ENCODE peak calls at places on chromosomes 12 and 14, in four cellular contexts. T, W, Q and K are unnamed samples. For H3K27me3, the result is how much of the 10 kb centered on the place peaks cover.

GRCh38 chr14:80489513-80489912 is 278.2 kb upstream of the DIO2 start:
- DNase-seq in T (no peak), W (no peak), Q (no peak), K (no peak)

GRCh38 chr12:59736786-59737185 is 141.0 kb downstream of the SLC16A7 start:
- DNase-seq in Q (no peak), T (no peak), W (no peak), K (no peak)

GRCh38 chr14:95046711-95047681 is 110.3 kb downstream of the DICER1 start:
- DNase-seq in T (no peak), Q (no peak), W (no peak), K (no peak)

GRCh38 chr12:92369643-92370042 is 224.0 kb upstream of the BTG1 start:
- DNase-seq in Q (no peak), T (no peak), W (no peak), K (no peak)

GRCh38 chr14:97977711-97978261 is 1180.6 kb downstream of the VRK1 start:
- DNase-seq in T (no peak), Q (no peak), W (no peak), K (no peak)

GRCh38 chr14:68527329-68527851 is 265.5 kb downstream of the ZFP36L1 start:
- DNase-seq in T (no peak), W (no peak), Q (no peak), K (no peak)

GRCh38 chr14:103078420-103078749 is 5.6 kb upstream of the LBHD2 start:
- DNase-seq in Q (peak), T (peak), W (peak), K (peak)

GRCh38 chr14:24674204-24674970 is 40.4 kb upstream of the GZMB start:
- DNase-seq in Q (no peak), T (no peak), W (no peak), K (no peak)

GRCh38 chr12:24839268-24839791 is 109.6 kb downstream of the BCAT1 start:
- DNase-seq in Q (peak), W (no peak), T (no peak), K (no peak)

GRCh38 chr14:38971258-38971921 is 131.6 kb downstream of the SEC23A start:
- DNase-seq in W (peak), Q (no peak), T (no peak), K (no peak)

GRCh38 chr12:8420506-8420905 is 35.3 kb upstream of the CLEC6A start:
- DNase-seq in Q (no peak), W (no peak), T (no peak), K (no peak)

GRCh38 chr14:67622675-67623074 is 3.0 kb downstream of the ARG2 start:
- DNase-seq in Q (no peak), T (peak), W (peak), K (no peak)

GRCh38 chr14:100587248-100587762 is at the start of gene BEGAIN:
- DNase-seq in Q (no peak), W (peak), T (peak), K (no peak)

GRCh38 chr12:76010732-76011458 is 20.7 kb downstream of the PHLDA1 start:
- DNase-seq in Q (no peak), T (no peak), W (peak), K (no peak)

GRCh38 chr14:99961826-99962518 is 103.2 kb upstream of the EVL start:
- DNase-seq in W (peak), T (no peak), Q (no peak), K (no peak)

GRCh38 chr14:91009501-91010152 is 50.8 kb downstream of the RPS6KA5 start:
- DNase-seq in W (no peak), Q (peak), T (no peak), K (no peak)

GRCh38 chr14:56195727-56196126 is 77.5 kb downstream of the PELI2 start:
- DNase-seq in W (no peak), Q (peak), T (no peak), K (no peak)

GRCh38 chr14:101774006-101774755 is 12.7 kb downstream of the PPP2R5C start:
- DNase-seq in T (no peak), Q (no peak), W (no peak), K (no peak)

GRCh38 chr14:55556929-55557623 is 22.9 kb upstream of the KTN1 start:
- DNase-seq in W (no peak), T (no peak), Q (no peak), K (peak)

GRCh38 chr12:51242150-51242549 is 3.5 kb downstream of the DAZAP2 start:
- DNase-seq in Q (no peak), T (no peak), W (no peak), K (no peak)

GRCh38 chr12:697426-697825 is 34.2 kb upstream of the NINJ2 start:
- DNase-seq in Q (no peak), T (no peak), W (no peak), K (no peak)

GRCh38 chr12:121005346-121005815 is 10.9 kb downstream of the C12orf43 start:
- DNase-seq in W (peak), Q (no peak), T (peak), K (peak)

GRCh38 chr14:52873096-52873495 is 77.8 kb downstream of the FERMT2 start:
- DNase-seq in W (peak), Q (no peak), T (no peak), K (no peak)

GRCh38 chr12:92608418-92609091 is 94.2 kb upstream of the PLEKHG7 start:
- DNase-seq in W (peak), Q (peak), T (peak), K (peak)

GRCh38 chr12:120599672-120600537 is 18.7 kb upstream of the POP5 start:
- DNase-seq in T (no peak), Q (no peak), W (peak), K (no peak)

GRCh38 chr12:76859621-76860020 is 19.2 kb downstream of the CSRP2 start:
- DNase-seq in T (no peak), W (no peak), Q (no peak), K (no peak)

GRCh38 chr14:90844321-90844720 is 28.1 kb upstream of the TTC7B start:
- DNase-seq in W (no peak), T (no peak), Q (no peak), K (no peak)

GRCh38 chr14:71243697-71244096 is 336.4 kb downstream of the PCNX1 start:
- DNase-seq in Q (no peak), T (no peak), W (no peak), K (no peak)

GRCh38 chr12:86233126-86233525 is 23.1 kb downstream of the MGAT4C start:
- DNase-seq in T (no peak), W (no peak), Q (no peak), K (peak)

GRCh38 chr12:104501641-104502040 is 44.9 kb downstream of the CHST11 start:
- DNase-seq in T (no peak), W (no peak), Q (no peak), K (no peak)

GRCh38 chr14:80188571-80188970 is 22.7 kb downstream of the DIO2 start:
- DNase-seq in T (no peak), W (no peak), Q (no peak), K (no peak)

GRCh38 chr14:100445436-100446088 is 122.4 kb downstream of the SLC25A47 start:
- DNase-seq in Q (no peak), T (no peak), W (no peak), K (no peak)

GRCh38 chr14:74502236-74503019 is 8.9 kb downstream of the ISCA2 start:
- DNase-seq in W (peak), T (peak), Q (no peak), K (no peak)

GRCh38 chr14:104280085-104280901 is 141.9 kb downstream of the KIF26A start:
- DNase-seq in T (no peak), Q (no peak), W (no peak), K (no peak)

GRCh38 chr14:20608383-20609095 is 17.4 kb upstream of the RNASE12 start:
- DNase-seq in T (no peak), Q (no peak), W (peak), K (no peak)

GRCh38 chr12:110355080-110355479 is 48.4 kb downstream of the ANAPC7 start:
- DNase-seq in T (peak), W (peak), Q (no peak), K (peak)
- TF ChIP-seq CTCF in T (peak), W (peak), Q (peak), K (peak)

GRCh38 chr12:6201199-6201608 is 1.0 kb downstream of the CD9 start:
- DNase-seq in T (no peak), W (peak), Q (no peak), K (no peak)

GRCh38 chr12:6204533-6205143 is 4.4 kb downstream of the CD9 start:
- DNase-seq in W (no peak), T (no peak), Q (no peak), K (no peak)

GRCh38 chr12:6201775-6202292 is 1.6 kb downstream of the CD9 start:
- DNase-seq in Q (no peak), T (no peak), W (no peak), K (no peak)

GRCh38 chr12:6202331-6202730 is 2.1 kb downstream of the CD9 start:
- DNase-seq in T (no peak), Q (no peak), W (no peak), K (no peak)

GRCh38 chr12:6202846-6203245 is 2.6 kb downstream of the CD9 start:
- DNase-seq in Q (no peak), T (no peak), W (no peak), K (no peak)
- H3K27me3 ChIP-seq in Q (under half), T (under half), W (under half), K (under half)

GRCh38 chr12:98823012-98823411 is 177.9 kb downstream of the APAF1 start:
- DNase-seq in W (no peak), T (no peak), Q (no peak), K (no peak)

GRCh38 chr12:98817779-98818178 is 172.7 kb downstream of the APAF1 start:
- DNase-seq in T (no peak), Q (no peak), W (no peak), K (no peak)

GRCh38 chr12:98821232-98821631 is 176.1 kb downstream of the APAF1 start:
- DNase-seq in T (no peak), Q (no peak), W (peak), K (no peak)

GRCh38 chr12:98820005-98820404 is 174.9 kb downstream of the APAF1 start:
- DNase-seq in Q (no peak), T (no peak), W (peak), K (no peak)

DNA sequence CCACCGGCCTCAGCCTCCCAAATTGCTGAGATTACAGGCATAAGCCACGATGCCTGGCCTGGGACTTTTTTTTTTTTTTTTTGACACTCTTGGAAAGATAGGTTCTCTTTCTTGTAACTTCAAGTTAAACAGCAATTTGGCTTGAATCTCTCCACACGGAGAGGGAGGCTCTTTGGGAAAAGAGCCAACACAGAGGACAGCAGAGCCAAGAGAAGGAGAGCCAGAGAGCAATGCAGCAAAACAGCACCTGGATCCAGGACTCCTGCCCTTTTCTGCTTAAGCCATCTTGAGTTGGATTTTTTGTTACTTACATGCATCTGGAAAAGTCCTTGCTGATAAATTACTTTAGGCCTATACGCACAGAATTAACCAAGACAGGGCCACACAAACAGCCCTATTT is 176.8 kb downstream of the APAF1 start:
- DNase-seq in W (no peak), Q (no peak), T (no peak), K (no peak)
- TF ChIP-seq REST in W (no peak), Q (no peak), T (no peak), K (no peak)

GRCh38 chr14:27371868-27372267 is 774.0 kb upstream of the NOVA1 start:
- DNase-seq in T (no peak), Q (no peak), W (no peak), K (no peak)
- TF ChIP-seq CTCF in T (no peak), Q (no peak), W (no peak), K (no peak)

GRCh38 chr12:89857652-89858274 is 149.1 kb upstream of the ATP2B1 start:
- DNase-seq in T (no peak), Q (no peak), W (no peak), K (no peak)

GRCh38 chr12:89862511-89863331 is 154.1 kb upstream of the ATP2B1 start:
- DNase-seq in W (no peak), Q (peak), T (no peak), K (no peak)

GRCh38 chr12:89861086-89861485 is 152.4 kb upstream of the ATP2B1 start:
- DNase-seq in W (no peak), T (no peak), Q (no peak), K (no peak)

GRCh38 chr12:89858718-89859117 is 150.1 kb upstream of the ATP2B1 start:
- DNase-seq in W (no peak), Q (no peak), T (no peak), K (no peak)

GRCh38 chr12:89859513-89860220 is 151.0 kb upstream of the ATP2B1 start:
- DNase-seq in T (no peak), W (no peak), Q (no peak), K (no peak)
- H3K27me3 ChIP-seq in T (under half), W (under half), Q (under half), K (under half)

GRCh38 chr12:57129311-57130288 is 1.3 kb downstream of the LRP1 start:
- DNase-seq in Q (no peak), W (peak), T (no peak), K (no peak)

GRCh38 chr12:57128519-57129247 is 400 bp downstream of the LRP1 start:
- DNase-seq in T (no peak), Q (no peak), W (peak), K (no peak)

GRCh38 chr12:57126561-57126960 is 1.7 kb upstream of the LRP1 start:
- DNase-seq in Q (no peak), T (peak), W (no peak), K (no peak)

GRCh38 chr12:57127101-57127709 is 1.1 kb upstream of the LRP1 start:
- DNase-seq in W (peak), T (peak), Q (no peak), K (peak)

GRCh38 chr12:57127710-57128518 is at the start of gene LRP1:
- DNase-seq in W (peak), Q (no peak), T (peak), K (peak)
- TF ChIP-seq REST in W (no peak), Q (no peak), T (no peak), K (no peak)

GRCh38 chr12:6303046-6303445 is 7.4 kb upstream of the PLEKHG6 start:
- DNase-seq in T (no peak), Q (no peak), W (no peak), K (no peak)
- TF ChIP-seq CTCF in T (no peak), Q (no peak), W (no peak), K (no peak)

DNA sequence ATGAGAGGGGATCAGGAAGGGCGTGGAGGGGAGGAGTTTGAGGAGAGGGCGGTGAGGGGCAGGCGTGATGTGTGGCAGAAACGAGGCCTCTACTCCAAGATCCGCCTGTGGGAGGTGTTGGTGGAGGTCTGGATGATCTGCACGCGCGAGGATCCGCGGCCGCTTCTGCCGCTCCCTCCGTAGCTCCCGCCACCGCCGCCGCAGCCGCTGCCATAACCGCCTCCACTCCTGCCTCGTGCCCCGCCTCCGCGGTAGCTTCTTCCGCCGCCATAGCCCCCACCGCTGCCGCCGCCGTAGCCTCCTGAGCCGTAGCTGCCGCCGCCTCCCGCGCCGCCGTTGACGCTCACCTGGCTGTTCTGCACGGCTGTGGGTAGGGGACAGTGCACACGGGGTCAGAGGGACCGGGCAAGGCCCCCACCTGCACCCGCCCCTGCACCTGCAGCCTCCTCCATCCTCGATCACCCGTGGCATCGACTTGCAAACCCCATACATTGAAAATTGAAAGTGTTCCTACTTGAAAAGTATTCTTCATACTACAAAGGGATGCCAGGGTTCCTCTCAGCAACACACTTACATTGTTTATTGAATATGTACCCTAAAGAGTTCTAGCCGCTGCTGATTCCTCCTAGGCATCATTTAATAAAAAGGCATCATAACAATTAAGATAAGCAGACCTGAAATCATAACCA is 11.0 kb upstream of the KRT1 start:
- DNase-seq in Q (no peak), T (peak), W (peak), K (no peak)
- H3K27me3 ChIP-seq in Q (under half), T (under half), W (under half), K (under half)